ENCODE peak calls at places on chromosomes 6 and 20, in five cellular contexts. G, Z, R, B and A are unnamed samples.

GRCh38 chr6:8085053-8085511 is 17.3 kb downstream of the EEF1E1 start:
- DNase-seq in G (no peak), R (no peak), B (peak), Z (no peak), A (no peak)

GRCh38 chr20:18879262-18879661 is 65.7 kb downstream of the SCP2D1 start:
- DNase-seq in B (peak), R (no peak), Z (no peak), G (peak), A (no peak)

GRCh38 chr20:63957690-63958441 is 1.6 kb upstream of the UCKL1 start:
- DNase-seq in B (peak), Z (no peak), G (peak), R (no peak), A (no peak)

GRCh38 chr6:34557228-34557627 is 1.1 kb upstream of the SPDEF start:
- DNase-seq in B (no peak), G (no peak), Z (no peak), R (no peak), A (no peak)

GRCh38 chr6:71929047-71929446 is 42.7 kb downstream of the RIMS1 start:
- DNase-seq in R (no peak), Z (no peak), G (no peak), B (no peak), A (no peak)

GRCh38 chr6:167666571-167667203 is 160.0 kb upstream of the AFDN start:
- DNase-seq in Z (no peak), R (no peak), B (no peak), G (no peak), A (no peak)

GRCh38 chr20:62370115-62370806 is 3.1 kb upstream of the LAMA5 start:
- DNase-seq in R (no peak), Z (no peak), G (no peak), B (peak), A (no peak)

GRCh38 chr20:50561379-50562078 is 51.3 kb downstream of the PTPN1 start:
- DNase-seq in Z (no peak), G (peak), B (peak), R (no peak), A (no peak)

GRCh38 chr6:108764580-108764950 is 83.7 kb upstream of the ARMC2 start:
- DNase-seq in Z (no peak), G (no peak), B (no peak), R (no peak), A (no peak)

GRCh38 chr6:45822269-45822812 is 193.3 kb downstream of the CLIC5 start:
- DNase-seq in B (no peak), R (no peak), G (no peak), Z (no peak), A (no peak)

GRCh38 chr6:125839471-125839870 is 48.7 kb downstream of the NCOA7 start:
- DNase-seq in Z (no peak), G (no peak), B (no peak), R (no peak), A (no peak)

GRCh38 chr6:110033749-110034636 is 55.9 kb downstream of the GPR6 start:
- DNase-seq in G (no peak), Z (no peak), B (no peak), R (no peak), A (no peak)

GRCh38 chr6:157187182-157188093 is 135.9 kb downstream of the TMEM242 start:
- DNase-seq in B (no peak), R (peak), Z (no peak), G (no peak), A (no peak)

GRCh38 chr6:156662025-156662445 is 115.1 kb upstream of the ARID1B start:
- DNase-seq in R (no peak), Z (no peak), G (no peak), B (peak), A (peak)

GRCh38 chr20:11459090-11459877 is 458.4 kb upstream of the BTBD3 start:
- DNase-seq in B (no peak), Z (no peak), G (no peak), R (no peak), A (no peak)

GRCh38 chr20:5848711-5849505 is 98.7 kb downstream of the SHLD1 start:
- DNase-seq in Z (no peak), B (no peak), G (no peak), R (no peak), A (no peak)
- TF ChIP-seq CTCF in Z (no peak), B (no peak), G (no peak), R (no peak), A (no peak)

GRCh38 chr6:93721386-93722048 is 302.2 kb upstream of the EPHA7 start:
- DNase-seq in Z (no peak), G (no peak), R (no peak), B (peak), A (no peak)
- TF ChIP-seq CTCF in Z (no peak), G (no peak), R (no peak), B (peak), A (no peak)

DNA sequence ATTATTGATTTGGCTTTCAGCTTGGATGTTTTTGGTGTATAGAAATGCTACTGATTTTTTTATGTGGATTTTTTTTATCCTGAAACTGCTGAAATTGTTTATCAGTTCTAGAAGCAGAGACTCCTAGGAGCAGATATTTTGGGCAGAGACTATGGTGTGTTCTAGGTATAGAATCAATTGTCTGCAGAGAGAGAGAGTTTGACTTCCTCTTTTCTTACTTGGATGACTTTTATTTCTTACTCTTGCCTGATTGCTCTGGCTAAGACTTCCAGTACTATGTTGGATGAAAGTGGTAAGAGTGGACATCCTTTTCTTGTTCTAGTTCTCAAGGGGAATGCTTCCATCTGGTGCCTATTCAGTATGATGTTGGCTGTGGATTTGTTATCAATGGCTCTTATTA is 370.6 kb downstream of the PHF3 start:
- DNase-seq in B (no peak), R (no peak), G (no peak), Z (no peak), A (no peak)
- TF ChIP-seq CTCF in B (no peak), R (no peak), G (no peak), Z (no peak), A (no peak)

DNA sequence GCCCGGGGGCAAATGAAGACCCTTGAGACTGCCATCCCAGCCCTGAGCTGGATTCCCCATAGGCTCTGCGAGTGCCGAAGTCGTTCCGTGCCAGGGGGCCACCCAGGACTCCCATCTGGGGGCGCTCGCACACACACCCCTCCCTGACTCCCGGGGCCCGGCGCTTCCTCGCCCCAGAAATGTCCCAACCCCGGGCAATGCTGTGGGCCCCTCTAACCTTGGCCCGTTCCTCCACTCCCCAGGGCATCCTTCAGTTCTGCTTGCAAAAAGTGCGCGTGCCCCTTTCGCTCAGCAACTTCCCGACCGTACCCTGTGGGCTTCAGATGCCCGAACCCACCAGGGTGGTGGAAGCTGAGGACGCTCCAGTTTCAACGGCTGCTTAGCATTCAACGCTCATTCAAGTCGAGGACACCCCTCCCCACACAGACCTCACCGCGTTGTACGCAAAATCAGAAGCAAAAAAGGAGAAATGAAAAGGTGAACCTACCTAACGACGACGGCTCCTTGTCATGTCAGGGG is 25.4 kb downstream of the RIPOR2 start:
- DNase-seq in Z (peak), G (no peak), R (no peak), B (no peak), A (peak)
- TF ChIP-seq CTCF in Z (no peak), G (no peak), R (peak), B (no peak), A (no peak)

GRCh38 chr6:15282334-15282733 is 36.5 kb downstream of the JARID2 start:
- DNase-seq in G (no peak), Z (no peak), B (no peak), R (no peak), A (no peak)

GRCh38 chr6:15287670-15288069 is 41.8 kb downstream of the JARID2 start:
- DNase-seq in R (no peak), B (no peak), G (no peak), Z (no peak), A (no peak)

GRCh38 chr6:15283986-15284361 is 38.1 kb downstream of the JARID2 start:
- DNase-seq in B (no peak), G (no peak), R (no peak), Z (no peak), A (no peak)

GRCh38 chr6:15288856-15289255 is 43.0 kb downstream of the JARID2 start:
- DNase-seq in R (no peak), G (no peak), B (no peak), Z (no peak), A (no peak)

DNA sequence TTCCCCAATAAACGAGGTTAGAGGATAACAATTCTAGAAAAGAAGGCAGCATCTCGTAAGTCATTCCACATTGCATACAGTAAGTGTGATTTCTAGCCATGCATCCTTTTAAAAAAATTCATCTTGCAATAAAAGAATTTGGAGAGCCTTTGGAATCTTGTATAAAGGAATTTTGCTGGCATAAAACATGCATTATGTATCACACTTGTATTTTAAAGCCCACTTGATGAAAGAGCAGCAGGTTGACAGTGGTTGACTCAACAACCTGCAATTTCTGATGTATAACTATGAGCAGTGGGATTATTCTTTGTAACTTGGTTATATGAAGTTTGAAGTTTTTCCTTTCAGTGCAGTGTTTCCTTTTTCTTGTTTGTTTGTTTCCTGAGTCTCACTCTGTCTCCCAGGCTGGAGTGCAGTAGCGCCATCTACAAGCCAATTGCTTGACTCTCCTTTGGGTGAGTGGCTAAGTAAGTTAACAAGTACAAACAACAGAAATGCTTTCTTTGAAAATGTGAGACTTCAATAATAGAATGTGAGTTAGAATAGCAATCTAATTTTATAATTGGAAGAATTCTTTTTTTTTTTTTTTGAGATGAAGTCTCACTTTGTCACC is 39.9 kb downstream of the JARID2 start:
- DNase-seq in R (no peak), G (no peak), Z (no peak), B (no peak), A (no peak)
- TF ChIP-seq CTCF in R (no peak), G (peak), Z (no peak), B (peak), A (peak)

DNA sequence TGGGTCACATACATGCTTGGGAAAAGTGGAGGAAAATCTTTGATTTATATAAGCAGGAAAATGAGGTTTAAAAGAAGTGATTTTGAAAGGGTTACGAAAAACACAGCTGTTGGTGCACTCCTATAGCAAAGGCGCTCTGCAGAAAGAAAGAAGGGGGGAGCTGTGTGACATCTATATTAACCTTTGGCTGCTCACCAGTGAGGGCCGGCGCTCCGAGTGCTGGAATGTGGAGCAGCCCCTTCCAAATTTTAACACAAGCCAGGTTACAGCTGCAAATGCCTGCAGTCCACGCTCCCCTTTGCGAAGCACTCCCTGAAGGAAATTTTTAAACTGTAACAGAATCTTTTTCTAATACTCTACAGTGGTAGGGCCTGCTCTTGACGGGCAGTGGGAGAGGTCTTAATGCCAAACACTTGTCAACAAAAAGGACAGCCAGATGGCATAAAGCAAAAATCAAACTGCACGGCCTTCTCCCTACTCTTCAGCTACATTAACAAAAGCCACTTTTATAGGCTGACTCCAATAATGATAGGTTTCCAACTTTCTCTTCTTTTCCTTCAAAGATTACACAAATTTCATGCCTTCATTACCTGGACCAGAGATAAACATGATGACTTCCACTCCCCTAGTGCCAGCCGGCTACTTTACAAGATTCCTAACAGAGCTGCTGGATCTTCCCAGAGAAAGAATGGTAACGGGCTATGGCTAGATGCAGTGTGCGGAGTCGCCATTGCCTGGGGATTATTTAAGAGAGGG is 4.8 kb downstream of the BMP7 start:
- DNase-seq in G (no peak), B (no peak), R (no peak), Z (no peak), A (no peak)
- TF ChIP-seq CTCF in G (no peak), B (no peak), R (no peak), Z (no peak), A (no peak)

GRCh38 chr20:36210561-36210960 is 25.7 kb upstream of the AAR2 start:
- DNase-seq in Z (no peak), R (no peak), G (no peak), B (no peak), A (no peak)
- TF ChIP-seq CTCF in Z (no peak), R (no peak), G (peak), B (no peak), A (no peak)

GRCh38 chr20:6558361-6558760 is 209.1 kb upstream of the BMP2 start:
- DNase-seq in B (no peak), Z (no peak), R (no peak), G (no peak), A (no peak)
- TF ChIP-seq CTCF in B (no peak), Z (no peak), R (no peak), G (peak), A (no peak)